ENCODE peak calls at places on chromosome 11, in six cellular contexts. U is sigmoid colon, D is A549, V is tibial nerve, C is ovary, W is transverse colon. O is an unnamed sample.
A peak's percentile ranks its signal among the peaks of the same experiment; 100 is the strongest.

GRCh38 chr11:103325686-103326069 is 216.5 kb downstream of the DYNC2H1 start:
- DNase-seq in V (no peak), C (no peak), W (no peak), D (no peak), U (no peak), O (no peak)

GRCh38 chr11:119258983-119259382 is 52.8 kb downstream of the CBL start:
- DNase-seq in V (no peak), W (no peak), D (no peak), C (no peak), U (no peak), O (no peak)

GRCh38 chr11:88292156-88292844 is 45.2 kb downstream of the CTSC start:
- DNase-seq in U (no peak), D (no peak), C (peak; percentile 18), W (peak; percentile 58), V (no peak), O (no peak)

GRCh38 chr11:12088531-12088930 is 21.9 kb upstream of the MICAL2 start:
- DNase-seq in W (no peak), D (no peak), U (no peak), V (no peak), C (no peak), O (no peak)

GRCh38 chr11:119361056-119361787 is 14.7 kb upstream of the MFRP start:
- DNase-seq in U (peak; percentile 72), W (no peak), C (peak; percentile 71), V (no peak), D (peak; percentile 57), O (peak; percentile 77)

GRCh38 chr11:128694618-128695481 is 978 bp downstream of the FLI1 start:
- DNase-seq in U (peak; percentile 69), C (no peak), W (no peak), D (no peak), V (no peak), O (peak; percentile 89)

GRCh38 chr11:70247042-70247709 is 23.3 kb upstream of the PPFIA1 start:
- DNase-seq in W (no peak), V (no peak), D (no peak), C (no peak), U (no peak), O (no peak)

GRCh38 chr11:115321602-115322289 is 182.5 kb downstream of the CADM1 start:
- DNase-seq in W (no peak), U (no peak), C (no peak), V (no peak), D (no peak), O (peak; percentile 24)

GRCh38 chr11:12061851-12062560 is 48.4 kb upstream of the MICAL2 start:
- DNase-seq in D (no peak), U (peak; percentile 52), W (no peak), C (no peak), V (no peak), O (no peak)

GRCh38 chr11:14373941-14374646 is 15.1 kb upstream of the RRAS2 start:
- DNase-seq in C (no peak), D (no peak), V (peak; percentile 28), W (no peak), U (peak; percentile 69), O (no peak)

GRCh38 chr11:76721755-76722677 is 51.5 kb upstream of the LRRC32 start:
- DNase-seq in C (peak; percentile 85), U (peak; percentile 90), W (peak; percentile 87), V (peak; percentile 93), D (peak; percentile 67), O (peak; percentile 89)

GRCh38 chr11:65492637-65493366 is 6.0 kb upstream of the MALAT1 start:
- DNase-seq in C (peak; percentile 94), U (peak; percentile 97), D (no peak), V (peak; percentile 96), W (peak; percentile 87), O (peak; percentile 92)

GRCh38 chr11:67355023-67355793 is 1.9 kb upstream of the POLD4 start:
- DNase-seq in V (no peak), W (no peak), D (peak; percentile 11), U (peak; percentile 72), C (peak; percentile 50), O (no peak)

GRCh38 chr11:64447717-64448598 is 89.0 kb downstream of the RPS6KA4 start:
- DNase-seq in U (peak; percentile 71), V (peak; percentile 9), W (peak; percentile 36), C (no peak), D (no peak), O (peak; percentile 35)

GRCh38 chr11:10688401-10688800 is 5.2 kb downstream of the IRAG1 start:
- DNase-seq in V (no peak), W (no peak), C (no peak), U (no peak), D (peak; percentile 18), O (no peak)

GRCh38 chr11:65375012-65375411 is 7.4 kb downstream of the SLC25A45 start:
- DNase-seq in D (no peak), C (no peak), U (no peak), W (peak; percentile 56), V (no peak), O (no peak)

GRCh38 chr11:17752144-17752543 is 17.6 kb downstream of the KCNC1 start:
- DNase-seq in C (no peak), W (no peak), U (no peak), D (no peak), V (no peak), O (no peak)

GRCh38 chr11:57461841-57462489 is 1.6 kb downstream of the RTN4RL2 start:
- DNase-seq in U (no peak), V (no peak), D (no peak), C (no peak), W (no peak), O (no peak)

GRCh38 chr11:130178441-130178971 is 18.9 kb downstream of the ST14 start:
- DNase-seq in V (no peak), C (no peak), U (no peak), D (no peak), W (peak; percentile 56), O (no peak)

GRCh38 chr11:17498475-17498874 is 21.8 kb upstream of the ABCC8 start:
- DNase-seq in D (no peak), V (no peak), C (no peak), W (no peak), U (no peak), O (no peak)

GRCh38 chr11:128553662-128554392 is 33.5 kb downstream of the ETS1 start:
- DNase-seq in D (no peak), W (no peak), U (no peak), V (no peak), C (peak; percentile 21), O (no peak)

GRCh38 chr11:130006929-130007328 is 4.3 kb upstream of the PRDM10 start:
- DNase-seq in W (no peak), C (no peak), D (no peak), U (no peak), V (no peak), O (no peak)

GRCh38 chr11:69131644-69132300 is 24.0 kb upstream of the SMIM38 start:
- DNase-seq in U (no peak), C (peak; percentile 48), V (peak; percentile 66), W (peak; percentile 85), D (peak; percentile 68), O (no peak)

GRCh38 chr11:119676461-119677020 is 52.5 kb downstream of the NECTIN1 start:
- DNase-seq in D (no peak), C (no peak), U (no peak), W (no peak), V (no peak), O (no peak)

GRCh38 chr11:111730871-111731591 is 35.2 kb downstream of the PPP2R1B start:
- DNase-seq in U (peak; percentile 73), D (no peak), W (peak; percentile 45), V (no peak), C (no peak), O (no peak)
- TF ChIP-seq POLR2A in U (no peak), D (no peak), W (no peak), V (no peak), C (no peak), O (no peak)

GRCh38 chr11:111846063-111846462 is 25.3 kb downstream of the ALG9 start:
- DNase-seq in U (no peak), C (no peak), D (no peak), W (no peak), V (no peak), O (no peak)

GRCh38 chr11:111843659-111844058 is 27.7 kb downstream of the ALG9 start:
- DNase-seq in U (no peak), C (no peak), W (no peak), V (no peak), D (no peak), O (no peak)

GRCh38 chr11:111846640-111847039 is 24.7 kb downstream of the ALG9 start:
- DNase-seq in W (no peak), U (no peak), V (no peak), D (no peak), C (no peak), O (no peak)

GRCh38 chr11:111841370-111842053 is 29.9 kb downstream of the ALG9 start:
- DNase-seq in W (peak; percentile 91), C (peak; percentile 93), V (peak; percentile 98), D (peak; percentile 52), U (peak; percentile 94), O (peak; percentile 93)

GRCh38 chr11:111845256-111846028 is 25.9 kb downstream of the ALG9 start:
- DNase-seq in V (no peak), C (no peak), U (no peak), W (no peak), D (no peak), O (peak; percentile 43)
- TF ChIP-seq EP300 in V (no peak), C (no peak), U (no peak), W (no peak), D (no peak), O (peak; percentile 25)

GRCh38 chr11:132610216-132610615 is 922.1 kb downstream of the OPCML start:
- DNase-seq in W (no peak), U (no peak), V (no peak), C (no peak), D (no peak), O (no peak)
- H3K27ac ChIP-seq in W (no peak overlapping the region), U (no peak overlapping the region), V (no peak overlapping the region), C (no peak overlapping the region), D (no peak overlapping the region), O (no peak overlapping the region)

GRCh38 chr11:1531418-1531817 is 40.7 kb downstream of the DUSP8 start:
- DNase-seq in W (no peak), D (no peak), V (no peak), U (no peak), C (no peak), O (no peak)

GRCh38 chr11:1533342-1533725 is 38.7 kb downstream of the DUSP8 start:
- DNase-seq in D (no peak), V (no peak), C (no peak), U (no peak), W (no peak), O (no peak)

GRCh38 chr11:1532606-1533341 is 39.3 kb downstream of the DUSP8 start:
- DNase-seq in C (no peak), V (no peak), U (no peak), D (no peak), W (no peak), O (no peak)

GRCh38 chr11:1530686-1531256 is 41.3 kb downstream of the DUSP8 start:
- DNase-seq in C (no peak), W (no peak), D (no peak), U (no peak), V (no peak), O (peak; percentile 65)

DNA sequence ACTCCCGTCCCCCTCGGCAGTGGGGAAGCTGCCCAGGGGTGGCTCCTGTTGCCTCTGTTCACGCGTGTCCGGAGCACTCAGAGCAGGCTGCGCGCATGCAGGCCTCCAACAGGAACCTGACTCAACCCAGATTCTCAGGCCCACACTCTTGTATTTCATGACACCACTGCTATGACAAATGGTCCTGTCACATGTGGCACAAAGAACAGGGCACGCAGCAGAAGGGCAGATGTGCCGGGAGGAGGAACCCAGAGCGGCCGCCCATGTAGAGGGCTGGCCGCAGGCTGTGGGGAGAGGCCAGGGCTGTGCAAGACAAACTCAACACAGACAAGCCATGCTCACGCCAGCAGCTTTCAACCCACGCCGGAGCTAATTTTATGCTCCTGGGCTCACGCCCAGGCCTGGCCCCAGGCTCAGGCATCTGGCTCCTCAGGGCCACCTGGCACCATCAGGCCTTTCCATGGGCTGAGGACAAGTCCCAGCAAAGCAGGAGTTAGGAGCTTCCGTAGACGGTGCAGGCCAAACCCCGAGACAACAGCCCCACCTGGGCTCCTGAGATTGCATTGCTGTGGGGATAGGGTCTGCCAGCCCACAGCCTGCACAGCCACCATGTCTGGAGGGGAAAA is 40.0 kb downstream of the DUSP8 start:
- DNase-seq in C (no peak), U (peak; percentile 89), W (no peak), D (no peak), V (no peak), O (peak; percentile 76)
- TF ChIP-seq POLR2A in C (no peak), U (no peak), W (no peak), D (no peak), V (no peak), O (no peak)

O was measured in upper lobe of left lung.